ENCODE peak calls at places on chromosomes 2 and 18, in six cellular contexts. One of them, this sample, is unnamed.

GRCh38 chr2:45602624-45603023 is 8.4 kb downstream of the SRBD1 start:
- DNase-seq in lower lobe of right lung: no peak
- DNase-seq in heart right ventricle: no peak
- DNase-seq in CD14-positive monocyte: no peak
- DNase-seq in astrocyte of the spinal cord: no peak
- DNase-seq in AG04450: no peak
- DNase-seq in this sample: no peak

GRCh38 chr2:62329797-62330196 is 133.9 kb downstream of the B3GNT2 start:
- DNase-seq in lower lobe of right lung: no peak
- DNase-seq in heart right ventricle: no peak
- DNase-seq in CD14-positive monocyte: no peak
- DNase-seq in astrocyte of the spinal cord: no peak
- DNase-seq in AG04450: no peak
- DNase-seq in this sample: no peak

GRCh38 chr18:63311481-63312409 is 7.8 kb downstream of the BCL2 start:
- DNase-seq in lower lobe of right lung: no peak
- DNase-seq in heart right ventricle: no peak
- DNase-seq in CD14-positive monocyte: no peak
- DNase-seq in astrocyte of the spinal cord: no peak
- DNase-seq in AG04450: no peak
- DNase-seq in this sample: no peak

GRCh38 chr2:232632904-232633412 is 446 bp upstream of the EFHD1 start:
- DNase-seq in lower lobe of right lung: no peak
- DNase-seq in heart right ventricle: peak; percentile 78
- DNase-seq in CD14-positive monocyte: no peak
- DNase-seq in astrocyte of the spinal cord: peak; percentile 18
- DNase-seq in AG04450: no peak
- DNase-seq in this sample: no peak

GRCh38 chr2:11746807-11747459 is 501 bp downstream of the LPIN1 start:
- DNase-seq in lower lobe of right lung: no peak
- DNase-seq in heart right ventricle: no peak
- DNase-seq in CD14-positive monocyte: no peak
- DNase-seq in astrocyte of the spinal cord: peak; percentile 41
- DNase-seq in AG04450: no peak
- DNase-seq in this sample: peak; percentile 34

GRCh38 chr2:232291343-232291742 is 87.2 kb upstream of the ALPP start:
- DNase-seq in lower lobe of right lung: no peak
- DNase-seq in heart right ventricle: no peak
- DNase-seq in CD14-positive monocyte: no peak
- DNase-seq in astrocyte of the spinal cord: no peak
- DNase-seq in AG04450: no peak
- DNase-seq in this sample: no peak

GRCh38 chr18:33839452-33840225 is 261.6 kb downstream of the ASXL3 start:
- DNase-seq in lower lobe of right lung: no peak
- DNase-seq in heart right ventricle: no peak
- DNase-seq in CD14-positive monocyte: no peak
- DNase-seq in astrocyte of the spinal cord: peak; percentile 78
- DNase-seq in AG04450: no peak
- DNase-seq in this sample: no peak

GRCh38 chr18:54220406-54220805 is 4.1 kb downstream of the MBD2 start:
- DNase-seq in lower lobe of right lung: no peak
- DNase-seq in heart right ventricle: no peak
- DNase-seq in CD14-positive monocyte: no peak
- DNase-seq in astrocyte of the spinal cord: no peak
- DNase-seq in AG04450: no peak
- DNase-seq in this sample: no peak

GRCh38 chr2:25341031-25341727 is 546 bp downstream of the DNMT3A start:
- DNase-seq in lower lobe of right lung: peak; percentile 60
- DNase-seq in heart right ventricle: peak; percentile 51
- DNase-seq in CD14-positive monocyte: no peak
- DNase-seq in astrocyte of the spinal cord: peak; percentile 15
- DNase-seq in AG04450: no peak
- DNase-seq in this sample: peak; percentile 52

GRCh38 chr18:13680612-13681011 is 45.7 kb downstream of the FAM210A start:
- DNase-seq in lower lobe of right lung: no peak
- DNase-seq in heart right ventricle: no peak
- DNase-seq in CD14-positive monocyte: no peak
- DNase-seq in astrocyte of the spinal cord: peak; percentile 19
- DNase-seq in AG04450: no peak
- DNase-seq in this sample: peak; percentile 58

GRCh38 chr18:79139206-79139605 is 70.0 kb downstream of the ATP9B start:
- DNase-seq in lower lobe of right lung: no peak
- DNase-seq in heart right ventricle: no peak
- DNase-seq in CD14-positive monocyte: no peak
- DNase-seq in astrocyte of the spinal cord: no peak
- DNase-seq in AG04450: peak; percentile 32
- DNase-seq in this sample: no peak

GRCh38 chr2:29249666-29250253 is 134.5 kb downstream of the CLIP4 start:
- DNase-seq in lower lobe of right lung: no peak
- DNase-seq in heart right ventricle: no peak
- DNase-seq in CD14-positive monocyte: no peak
- DNase-seq in astrocyte of the spinal cord: no peak
- DNase-seq in AG04450: no peak
- DNase-seq in this sample: peak; percentile 33

GRCh38 chr2:37637122-37637875 is 34.1 kb downstream of the CDC42EP3 start:
- DNase-seq in lower lobe of right lung: no peak
- DNase-seq in heart right ventricle: no peak
- DNase-seq in CD14-positive monocyte: peak; percentile 56
- DNase-seq in astrocyte of the spinal cord: no peak
- DNase-seq in AG04450: no peak
- DNase-seq in this sample: no peak
- TF ChIP-seq CTCF in lower lobe of right lung: no peak
- TF ChIP-seq CTCF in heart right ventricle: no peak
- TF ChIP-seq CTCF in CD14-positive monocyte: no peak
- TF ChIP-seq CTCF in astrocyte of the spinal cord: no peak
- TF ChIP-seq CTCF in AG04450: peak; percentile 3
- TF ChIP-seq CTCF in this sample: no peak

DNA sequence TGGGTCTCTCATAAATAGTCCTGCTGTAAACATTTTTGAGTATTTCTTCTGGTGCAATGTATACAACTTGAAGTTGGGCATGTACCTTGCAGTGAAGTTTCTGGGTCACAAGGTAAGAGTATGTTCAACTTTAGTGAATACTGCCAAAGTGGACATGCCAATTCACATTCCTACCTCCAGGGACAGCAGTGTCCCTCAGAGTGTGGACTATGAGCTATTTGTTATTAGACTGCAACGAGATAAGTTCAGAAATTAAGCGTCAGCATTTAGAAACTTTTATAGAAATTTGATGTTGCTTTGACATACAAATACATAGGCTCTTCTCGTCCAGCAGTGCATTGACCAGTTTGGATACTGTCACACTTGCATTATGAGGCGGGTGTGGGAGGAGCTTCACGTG is 7.2 kb upstream of the ACKR3 start:
- DNase-seq in lower lobe of right lung: no peak
- DNase-seq in heart right ventricle: no peak
- DNase-seq in CD14-positive monocyte: no peak
- DNase-seq in astrocyte of the spinal cord: no peak
- DNase-seq in AG04450: no peak
- DNase-seq in this sample: no peak
- TF ChIP-seq CTCF in lower lobe of right lung: peak; percentile 54
- TF ChIP-seq CTCF in heart right ventricle: peak; percentile 66
- TF ChIP-seq CTCF in CD14-positive monocyte: no peak
- TF ChIP-seq CTCF in astrocyte of the spinal cord: peak; percentile 53
- TF ChIP-seq CTCF in AG04450: peak; percentile 48
- TF ChIP-seq CTCF in this sample: peak; percentile 71

GRCh38 chr18:76384114-76384790 is 110.8 kb downstream of the ZNF516 start:
- DNase-seq in lower lobe of right lung: no peak
- DNase-seq in heart right ventricle: no peak
- DNase-seq in CD14-positive monocyte: no peak
- DNase-seq in astrocyte of the spinal cord: no peak
- DNase-seq in AG04450: no peak
- DNase-seq in this sample: no peak
- TF ChIP-seq CTCF in lower lobe of right lung: no peak
- TF ChIP-seq CTCF in heart right ventricle: no peak
- TF ChIP-seq CTCF in CD14-positive monocyte: no peak
- TF ChIP-seq CTCF in astrocyte of the spinal cord: no peak
- TF ChIP-seq CTCF in AG04450: no peak
- TF ChIP-seq CTCF in this sample: no peak

GRCh38 chr2:7673101-7673500 is 755.9 kb downstream of the RNF144A start:
- DNase-seq in lower lobe of right lung: no peak
- DNase-seq in heart right ventricle: no peak
- DNase-seq in CD14-positive monocyte: no peak
- DNase-seq in astrocyte of the spinal cord: no peak
- DNase-seq in AG04450: no peak
- DNase-seq in this sample: no peak

GRCh38 chr2:7671312-7671711 is 754.1 kb downstream of the RNF144A start:
- DNase-seq in lower lobe of right lung: no peak
- DNase-seq in heart right ventricle: peak; percentile 60
- DNase-seq in CD14-positive monocyte: no peak
- DNase-seq in astrocyte of the spinal cord: no peak
- DNase-seq in AG04450: no peak
- DNase-seq in this sample: no peak

GRCh38 chr2:7672685-7673071 is 755.5 kb downstream of the RNF144A start:
- DNase-seq in lower lobe of right lung: no peak
- DNase-seq in heart right ventricle: no peak
- DNase-seq in CD14-positive monocyte: no peak
- DNase-seq in astrocyte of the spinal cord: no peak
- DNase-seq in AG04450: no peak
- DNase-seq in this sample: no peak

GRCh38 chr2:7670905-7671304 is 753.7 kb downstream of the RNF144A start:
- DNase-seq in lower lobe of right lung: no peak
- DNase-seq in heart right ventricle: no peak
- DNase-seq in CD14-positive monocyte: no peak
- DNase-seq in astrocyte of the spinal cord: no peak
- DNase-seq in AG04450: no peak
- DNase-seq in this sample: no peak

GRCh38 chr2:7672027-7672684 is 754.9 kb downstream of the RNF144A start:
- DNase-seq in lower lobe of right lung: peak; percentile 55
- DNase-seq in heart right ventricle: peak; percentile 19
- DNase-seq in CD14-positive monocyte: no peak
- DNase-seq in astrocyte of the spinal cord: peak; percentile 62
- DNase-seq in AG04450: peak; percentile 4
- DNase-seq in this sample: peak; percentile 83
- TF ChIP-seq CTCF in lower lobe of right lung: peak; percentile 71
- TF ChIP-seq CTCF in heart right ventricle: peak; percentile 47
- TF ChIP-seq CTCF in CD14-positive monocyte: peak; percentile 98
- TF ChIP-seq CTCF in astrocyte of the spinal cord: peak; percentile 74
- TF ChIP-seq CTCF in AG04450: peak; percentile 60
- TF ChIP-seq CTCF in this sample: peak; percentile 94

GRCh38 chr2:241391892-241392665 is 36.0 kb downstream of the FARP2 start:
- DNase-seq in lower lobe of right lung: no peak
- DNase-seq in heart right ventricle: no peak
- DNase-seq in CD14-positive monocyte: no peak
- DNase-seq in astrocyte of the spinal cord: peak; percentile 19
- DNase-seq in AG04450: no peak
- DNase-seq in this sample: no peak
- TF ChIP-seq CTCF in lower lobe of right lung: peak; percentile 46
- TF ChIP-seq CTCF in heart right ventricle: peak; percentile 25
- TF ChIP-seq CTCF in CD14-positive monocyte: no peak
- TF ChIP-seq CTCF in astrocyte of the spinal cord: peak; percentile 46
- TF ChIP-seq CTCF in AG04450: peak; percentile 50
- TF ChIP-seq CTCF in this sample: no peak

GRCh38 chr2:226790006-226790405 is 9.6 kb downstream of the IRS1 start:
- DNase-seq in lower lobe of right lung: no peak
- DNase-seq in heart right ventricle: no peak
- DNase-seq in CD14-positive monocyte: no peak
- DNase-seq in astrocyte of the spinal cord: no peak
- DNase-seq in AG04450: no peak
- DNase-seq in this sample: no peak

GRCh38 chr2:226791056-226791486 is 8.5 kb downstream of the IRS1 start:
- DNase-seq in lower lobe of right lung: peak; percentile 64
- DNase-seq in heart right ventricle: peak; percentile 42
- DNase-seq in CD14-positive monocyte: peak; percentile 64
- DNase-seq in astrocyte of the spinal cord: peak; percentile 76
- DNase-seq in AG04450: no peak
- DNase-seq in this sample: peak; percentile 37

GRCh38 chr2:226792155-226792871 is 7.3 kb downstream of the IRS1 start:
- DNase-seq in lower lobe of right lung: no peak
- DNase-seq in heart right ventricle: no peak
- DNase-seq in CD14-positive monocyte: no peak
- DNase-seq in astrocyte of the spinal cord: peak; percentile 52
- DNase-seq in AG04450: no peak
- DNase-seq in this sample: no peak

GRCh38 chr2:226790436-226790835 is 9.2 kb downstream of the IRS1 start:
- DNase-seq in lower lobe of right lung: no peak
- DNase-seq in heart right ventricle: no peak
- DNase-seq in CD14-positive monocyte: no peak
- DNase-seq in astrocyte of the spinal cord: no peak
- DNase-seq in AG04450: no peak
- DNase-seq in this sample: no peak

GRCh38 chr2:226791487-226792081 is 8.0 kb downstream of the IRS1 start:
- DNase-seq in lower lobe of right lung: peak; percentile 94
- DNase-seq in heart right ventricle: peak; percentile 94
- DNase-seq in CD14-positive monocyte: peak; percentile 77
- DNase-seq in astrocyte of the spinal cord: peak; percentile 85
- DNase-seq in AG04450: no peak
- DNase-seq in this sample: peak; percentile 96
- TF ChIP-seq CTCF in lower lobe of right lung: peak; percentile 36
- TF ChIP-seq CTCF in heart right ventricle: peak; percentile 15
- TF ChIP-seq CTCF in CD14-positive monocyte: peak; percentile 38
- TF ChIP-seq CTCF in astrocyte of the spinal cord: peak; percentile 27
- TF ChIP-seq CTCF in AG04450: peak; percentile 30
- TF ChIP-seq CTCF in this sample: peak; percentile 63

GRCh38 chr2:181438298-181438697 is 18.9 kb upstream of the ITGA4 start:
- DNase-seq in lower lobe of right lung: no peak
- DNase-seq in heart right ventricle: no peak
- DNase-seq in CD14-positive monocyte: no peak
- DNase-seq in astrocyte of the spinal cord: no peak
- DNase-seq in AG04450: no peak
- DNase-seq in this sample: no peak
- TF ChIP-seq CTCF in lower lobe of right lung: peak; percentile 9
- TF ChIP-seq CTCF in heart right ventricle: no peak
- TF ChIP-seq CTCF in CD14-positive monocyte: no peak
- TF ChIP-seq CTCF in astrocyte of the spinal cord: peak; percentile 18
- TF ChIP-seq CTCF in AG04450: no peak
- TF ChIP-seq CTCF in this sample: no peak

DNA sequence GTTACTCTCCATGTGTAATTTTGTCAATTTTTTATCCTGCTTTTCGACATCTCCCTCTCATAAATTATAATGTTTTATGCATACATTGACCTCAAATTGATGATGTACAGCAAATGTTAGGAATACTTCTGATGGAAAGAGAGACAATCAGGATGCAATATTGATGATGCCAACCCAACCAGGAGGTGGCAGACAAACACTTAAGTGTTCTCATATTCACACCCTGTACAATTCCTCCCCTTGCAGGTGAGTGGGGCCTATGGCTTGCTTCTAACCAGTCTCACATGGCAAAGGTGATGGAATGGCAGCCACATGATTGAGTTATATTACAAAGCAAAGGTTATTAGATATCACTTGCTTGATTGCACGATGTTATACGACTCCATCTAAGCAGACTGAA is 594.3 kb upstream of the REG3G start:
- DNase-seq in lower lobe of right lung: no peak
- DNase-seq in heart right ventricle: no peak
- DNase-seq in CD14-positive monocyte: no peak
- DNase-seq in astrocyte of the spinal cord: no peak
- DNase-seq in AG04450: no peak
- DNase-seq in this sample: no peak
- TF ChIP-seq CTCF in lower lobe of right lung: no peak
- TF ChIP-seq CTCF in heart right ventricle: no peak
- TF ChIP-seq CTCF in CD14-positive monocyte: no peak
- TF ChIP-seq CTCF in astrocyte of the spinal cord: no peak
- TF ChIP-seq CTCF in AG04450: no peak
- TF ChIP-seq CTCF in this sample: no peak